ENCODE peak calls at places on chromosomes 16 and 17, in seven cellular contexts. J is pulmonary artery endothelial cell; G is stimulated activated CD8-positive, alpha-beta memory T cell treated with anti-CD3 and anti-CD28 coated beads, Interleukin-7, amount 100 ng/mL, for 1 hour; V is ovary; T is iPS-NIHi11; D is left cardiac atrium; K is MCF 10A. C is an unnamed sample.

GRCh38 chr16:77211880-77212735 is 12.9 kb downstream of the SYCE1L start:
- DNase-seq in J (no peak), G (peak), V (peak), T (peak), D (peak), K (peak), C (peak)

GRCh38 chr16:84367297-84367680 is 1.0 kb upstream of the ATP2C2 start:
- DNase-seq in J (no peak), G (no peak), V (no peak), T (no peak), D (no peak), K (no peak), C (no peak)

GRCh38 chr17:18246880-18247612 is 11.5 kb downstream of the FLII start:
- DNase-seq in J (no peak), G (no peak), V (peak), T (peak), D (peak), K (no peak), C (no peak)

GRCh38 chr17:59427996-59428395 is 96.5 kb downstream of the YPEL2 start:
- DNase-seq in J (peak), G (no peak), V (no peak), T (no peak), D (no peak), K (no peak), C (no peak)

GRCh38 chr17:68295086-68295485 is 3.8 kb downstream of the ARSG start:
- DNase-seq in J (no peak), G (no peak), V (no peak), T (no peak), D (no peak), K (no peak), C (no peak)

GRCh38 chr16:29745853-29746345 is at the start of gene C16orf54:
- DNase-seq in J (no peak), G (peak), V (no peak), T (no peak), D (peak), K (no peak), C (no peak)

GRCh38 chr17:16488572-16488997 is 3.4 kb downstream of the LRRC75A start:
- DNase-seq in J (no peak), G (no peak), V (peak), T (no peak), D (no peak), K (no peak), C (no peak)

GRCh38 chr16:2702871-2703745 is 16.9 kb downstream of the PRSS27 start:
- DNase-seq in J (no peak), G (no peak), V (peak), T (no peak), D (peak), K (no peak), C (no peak)

GRCh38 chr16:22117666-22118065 is 25.3 kb downstream of the VWA3A start:
- DNase-seq in J (no peak), G (no peak), V (no peak), T (no peak), D (no peak), K (no peak), C (no peak)

GRCh38 chr17:76088041-76088867 is 9.3 kb downstream of the ZACN start:
- DNase-seq in J (no peak), G (no peak), V (no peak), T (peak), D (no peak), K (no peak), C (no peak)

GRCh38 chr17:79164408-79164807 is 89.8 kb downstream of the ENGASE start:
- DNase-seq in J (no peak), G (no peak), V (no peak), T (no peak), D (no peak), K (no peak), C (no peak)

GRCh38 chr16:9885457-9885856 is 296.8 kb downstream of the GRIN2A start:
- DNase-seq in J (no peak), G (no peak), V (peak), T (no peak), D (no peak), K (no peak), C (no peak)

GRCh38 chr17:49715221-49715620 is 7.5 kb upstream of the SLC35B1 start:
- DNase-seq in J (no peak), G (no peak), V (no peak), T (no peak), D (no peak), K (no peak), C (no peak)

GRCh38 chr16:29943846-29944669 is 17.8 kb upstream of the TMEM219 start:
- DNase-seq in J (no peak), G (no peak), V (no peak), T (peak), D (peak), K (peak), C (peak)

C was measured in MG63.